ENCODE peak calls at places on chromosomes 12 and 14, in nine cellular contexts. E is tibial nerve, B is body of pancreas, O is uterus, P is PC-3, Q is adipocyte, V is IMR-90, J is lung, D is left ventricle myocardium inferior. A is an unnamed sample.

GRCh38 chr14:34436118-34436905 is 25.7 kb downstream of the SPTSSA start:
- DNase-seq in B (no peak), E (no peak), O (no peak), V (peak), P (peak), J (no peak), D (no peak), Q (peak), A (peak)

GRCh38 chr12:10543499-10543898 is 37.8 kb downstream of the EIF2S3B start:
- DNase-seq in Q (no peak), B (no peak), E (no peak), D (no peak), P (no peak), J (no peak), V (no peak), O (no peak), A (no peak)

GRCh38 chr12:13573698-13574321 is 377.3 kb downstream of the EMP1 start:
- DNase-seq in J (no peak), E (no peak), O (no peak), P (peak), Q (peak), D (no peak), V (peak), B (no peak), A (peak)

GRCh38 chr12:123064356-123064755 is 83.9 kb downstream of the ARL6IP4 start:
- DNase-seq in P (no peak), B (no peak), D (peak), Q (no peak), J (no peak), O (peak), E (no peak), V (no peak), A (no peak)

GRCh38 chr12:3300833-3301401 is 190.1 kb upstream of the PRMT8 start:
- DNase-seq in J (no peak), Q (no peak), O (no peak), P (no peak), V (no peak), D (no peak), B (no peak), E (no peak), A (no peak)

GRCh38 chr12:92546259-92546825 is 156.4 kb upstream of the PLEKHG7 start:
- DNase-seq in D (no peak), V (no peak), B (no peak), P (no peak), E (no peak), J (no peak), Q (no peak), O (no peak), A (no peak)

GRCh38 chr12:118061011-118061875 is at the start of gene WSB2:
- DNase-seq in Q (peak), D (peak), J (peak), E (peak), O (peak), V (peak), B (peak), P (peak), A (peak)

GRCh38 chr12:121961195-121961879 is 42.9 kb downstream of the CFAP251 start:
- DNase-seq in B (no peak), J (no peak), Q (no peak), P (no peak), V (no peak), D (no peak), O (no peak), E (no peak), A (no peak)

GRCh38 chr12:19994970-19995369 is 373.4 kb upstream of the PDE3A start:
- DNase-seq in P (no peak), O (no peak), B (no peak), D (no peak), J (no peak), V (no peak), Q (peak), E (no peak), A (no peak)

GRCh38 chr14:29637406-29637805 is 290.2 kb downstream of the PRKD1 start:
- DNase-seq in V (peak), O (no peak), J (peak), E (peak), P (peak), B (peak), Q (peak), D (peak), A (peak)

GRCh38 chr12:571795-572531 is 91.3 kb downstream of the NINJ2 start:
- DNase-seq in J (no peak), D (peak), O (no peak), B (no peak), Q (no peak), E (no peak), V (no peak), P (peak), A (peak)

GRCh38 chr14:24316597-24316950 is 5.3 kb downstream of the LTB4R start:
- DNase-seq in Q (no peak), P (no peak), B (no peak), V (no peak), D (no peak), E (no peak), O (no peak), J (no peak), A (no peak)

GRCh38 chr12:131825146-131825892 is 2.9 kb upstream of the MMP17 start:
- DNase-seq in D (no peak), V (no peak), E (no peak), Q (peak), P (peak), B (peak), J (no peak), O (no peak), A (peak)

GRCh38 chr12:91133871-91134270 is 22.6 kb upstream of the LUM start:
- DNase-seq in O (no peak), E (no peak), P (no peak), V (peak), Q (peak), D (no peak), J (no peak), B (no peak), A (peak)

GRCh38 chr12:72872488-72872887 is 600.3 kb downstream of the TRHDE start:
- DNase-seq in P (no peak), B (no peak), D (no peak), Q (no peak), E (no peak), V (no peak), J (no peak), O (no peak), A (no peak)

GRCh38 chr14:36952702-36953101 is 219.7 kb downstream of the SLC25A21 start:
- DNase-seq in P (peak), D (no peak), Q (peak), O (no peak), J (no peak), V (peak), E (no peak), B (no peak), A (no peak)

GRCh38 chr14:97900187-97900586 is 1103.0 kb downstream of the VRK1 start:
- DNase-seq in O (no peak), V (no peak), P (no peak), Q (no peak), J (no peak), D (no peak), B (no peak), E (no peak), A (no peak)

GRCh38 chr14:68363841-68364711 is 428.8 kb downstream of the ZFP36L1 start:
- DNase-seq in V (peak), Q (no peak), P (no peak), B (no peak), D (peak), J (no peak), E (no peak), O (peak), A (no peak)

GRCh38 chr14:26281280-26281998 is 316.4 kb downstream of the NOVA1 start:
- DNase-seq in E (no peak), B (no peak), Q (peak), O (no peak), P (peak), J (no peak), D (no peak), V (peak), A (peak)

GRCh38 chr14:75051556-75051899 is 261 bp upstream of the MLH3 start:
- DNase-seq in Q (no peak), V (no peak), D (no peak), E (no peak), P (no peak), O (no peak), B (no peak), J (no peak), A (no peak)

GRCh38 chr12:19288603-19289244 is 150.6 kb upstream of the AEBP2 start:
- DNase-seq in J (no peak), B (no peak), E (no peak), O (no peak), V (peak), D (no peak), Q (peak), P (peak), A (peak)

GRCh38 chr12:76944892-76945291 is 66.1 kb upstream of the CSRP2 start:
- DNase-seq in D (no peak), Q (no peak), B (no peak), E (no peak), P (no peak), J (no peak), V (no peak), O (no peak), A (no peak)

GRCh38 chr12:107571492-107571891 is 114.1 kb upstream of the PWP1 start:
- DNase-seq in Q (no peak), D (no peak), O (no peak), V (no peak), J (no peak), B (no peak), P (no peak), E (no peak), A (no peak)

GRCh38 chr12:77751939-77752338 is 78.8 kb upstream of the NAV3 start:
- DNase-seq in Q (peak), E (no peak), J (no peak), P (peak), O (no peak), B (no peak), D (no peak), V (no peak), A (peak)

GRCh38 chr14:43587183-43587582 is 919.9 kb downstream of the FSCB start:
- DNase-seq in B (no peak), P (no peak), V (no peak), Q (no peak), J (no peak), E (no peak), O (no peak), D (no peak), A (no peak)

GRCh38 chr14:93044601-93045000 is 71.1 kb downstream of the ITPK1 start:
- DNase-seq in Q (no peak), V (no peak), P (no peak), E (no peak), O (no peak), J (no peak), B (no peak), D (no peak), A (no peak)

GRCh38 chr12:55972906-55973597 is 826 bp upstream of the RAB5B start:
- DNase-seq in B (no peak), E (peak), V (peak), P (no peak), D (no peak), Q (no peak), J (no peak), O (no peak), A (no peak)

GRCh38 chr14:64806202-64806861 is 73.4 kb downstream of the SPTB start:
- DNase-seq in J (peak), Q (peak), D (no peak), V (peak), B (peak), E (no peak), O (no peak), P (peak), A (peak)

GRCh38 chr12:132270969-132271754 is 58.2 kb downstream of the GALNT9 start:
- DNase-seq in P (no peak), V (no peak), E (no peak), Q (no peak), D (no peak), B (no peak), J (no peak), O (no peak), A (no peak)

GRCh38 chr12:116273813-116274551 is 3.5 kb downstream of the MED13L start:
- DNase-seq in B (no peak), J (no peak), E (no peak), P (no peak), V (no peak), D (no peak), Q (peak), O (no peak), A (no peak)

GRCh38 chr12:112480931-112481330 is 62.2 kb downstream of the PTPN11 start:
- DNase-seq in V (no peak), Q (no peak), E (no peak), D (no peak), J (no peak), O (no peak), B (no peak), P (no peak), A (no peak)

GRCh38 chr12:124636138-124636968 is 68.9 kb upstream of the NCOR2 start:
- DNase-seq in E (no peak), P (peak), J (no peak), V (peak), O (peak), Q (no peak), B (no peak), D (no peak), A (peak)

GRCh38 chr14:99230271-99231141 is 41.5 kb downstream of the BCL11B start:
- DNase-seq in O (no peak), J (no peak), Q (no peak), E (no peak), B (no peak), D (no peak), V (no peak), P (no peak), A (no peak)

GRCh38 chr14:99232406-99233214 is 39.4 kb downstream of the BCL11B start:
- DNase-seq in D (no peak), O (no peak), B (no peak), Q (no peak), P (no peak), J (no peak), E (no peak), V (no peak), A (no peak)

GRCh38 chr14:99233222-99234035 is 38.6 kb downstream of the BCL11B start:
- DNase-seq in V (no peak), B (no peak), O (no peak), P (no peak), J (no peak), D (no peak), E (no peak), Q (no peak), A (no peak)

GRCh38 chr14:99231181-99231849 is 40.7 kb downstream of the BCL11B start:
- DNase-seq in B (no peak), Q (no peak), P (no peak), J (no peak), V (no peak), E (no peak), D (no peak), O (no peak), A (no peak)

DNA sequence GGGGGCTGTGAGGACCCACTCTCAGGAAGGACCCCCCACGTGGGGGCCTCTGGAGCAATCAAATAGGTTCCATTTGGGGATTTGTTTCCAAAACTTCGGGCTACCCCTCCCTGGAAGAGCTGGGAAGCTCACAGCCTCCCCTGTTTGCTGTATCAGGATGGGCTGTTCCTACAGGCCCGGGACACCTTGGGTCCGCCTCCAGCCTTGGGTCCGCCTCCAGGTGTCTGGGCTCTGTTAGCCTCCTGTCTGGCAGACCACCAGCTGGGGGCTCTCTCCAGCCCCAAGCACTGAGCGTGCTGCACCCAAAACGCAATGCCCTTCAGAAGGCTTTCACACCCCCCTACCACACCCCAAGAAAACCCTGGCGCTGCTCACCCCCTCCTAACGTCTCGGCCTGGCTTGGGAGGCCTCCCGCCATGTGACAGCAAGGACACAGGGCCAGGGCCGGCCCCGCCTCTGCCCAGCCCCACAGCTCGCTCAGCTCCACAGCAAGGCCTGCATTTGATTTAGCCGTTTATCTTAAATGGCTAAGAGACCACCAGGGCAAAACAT is 40.1 kb downstream of the BCL11B start:
- DNase-seq in B (no peak), D (no peak), J (no peak), P (no peak), E (no peak), Q (no peak), O (no peak), V (no peak), A (no peak)
- H3K4me3 ChIP-seq in B (no peak), D (no peak), J (no peak), P (no peak), E (no peak), Q (no peak), O (no peak), V (no peak), A (no peak)

GRCh38 chr12:47940773-47941474 is 22.5 kb upstream of the TMEM106C start:
- DNase-seq in V (no peak), Q (no peak), J (no peak), P (no peak), O (no peak), D (no peak), E (no peak), B (no peak), A (no peak)

GRCh38 chr12:47944685-47945340 is 18.6 kb upstream of the TMEM106C start:
- DNase-seq in D (no peak), J (no peak), O (no peak), E (no peak), Q (no peak), P (peak), B (no peak), V (no peak), A (no peak)

GRCh38 chr12:47941475-47942326 is 21.7 kb upstream of the TMEM106C start:
- DNase-seq in B (no peak), P (no peak), Q (no peak), V (no peak), D (no peak), O (no peak), J (no peak), E (no peak), A (no peak)

GRCh38 chr12:47943492-47944359 is 19.7 kb upstream of the TMEM106C start:
- DNase-seq in J (no peak), E (no peak), B (no peak), V (no peak), O (no peak), P (peak), Q (no peak), D (no peak), A (no peak)

GRCh38 chr12:47942327-47943230 is 20.8 kb upstream of the TMEM106C start:
- DNase-seq in O (no peak), E (no peak), B (peak), Q (no peak), P (no peak), V (no peak), J (no peak), D (no peak), A (no peak)
- H3K4me3 ChIP-seq in O (no peak), E (no peak), B (no peak), Q (no peak), P (no peak), V (no peak), J (no peak), D (no peak), A (no peak)

GRCh38 chr12:114409796-114410520 is 4.0 kb upstream of the TBX5 start:
- DNase-seq in Q (no peak), E (no peak), D (no peak), B (no peak), O (no peak), J (no peak), P (no peak), V (peak), A (peak)
- H3K4me3 ChIP-seq in Q (peak), E (peak), D (peak), B (no peak), O (no peak), J (peak), P (no peak), V (peak), A (peak)

DNA sequence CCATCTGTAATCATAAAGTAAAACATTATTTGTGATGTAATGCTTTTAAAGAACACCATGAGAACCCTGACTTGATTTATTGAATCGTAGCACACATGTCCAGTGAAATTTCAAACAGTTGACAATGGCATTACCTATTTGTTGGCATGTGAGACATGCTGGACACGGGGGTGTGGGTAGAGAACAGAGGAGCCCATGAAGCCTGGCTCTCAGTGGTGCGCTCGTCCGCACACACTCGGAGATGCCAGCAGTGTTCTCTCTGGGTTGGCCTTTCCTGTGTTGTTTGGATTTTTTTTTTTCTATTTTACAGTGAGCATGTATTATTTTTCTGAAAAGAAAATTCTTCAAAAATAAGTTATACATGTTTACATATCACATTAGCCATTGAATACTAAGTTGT is 78.2 kb downstream of the PPP2R5C start:
- DNase-seq in P (no peak), Q (no peak), J (no peak), E (no peak), O (no peak), B (no peak), D (no peak), V (no peak), A (no peak)
- H3K4me3 ChIP-seq in P (no peak), Q (no peak), J (no peak), E (no peak), O (no peak), B (no peak), D (no peak), V (no peak), A (no peak)

GRCh38 chr14:104863923-104864266 is 1.2 kb upstream of the CEP170B start:
- DNase-seq in B (no peak), V (no peak), Q (no peak), J (no peak), E (no peak), P (no peak), O (no peak), D (no peak), A (no peak)
- H3K4me3 ChIP-seq in B (peak), V (no peak), Q (no peak), J (peak), E (no peak), P (peak), O (no peak), D (peak), A (no peak)

GRCh38 chr14:47240755-47241437 is 434.5 kb downstream of the MDGA2 start:
- DNase-seq in O (no peak), D (no peak), Q (no peak), B (no peak), P (no peak), E (no peak), J (no peak), V (no peak), A (no peak)

GRCh38 chr14:47235619-47236018 is 439.8 kb downstream of the MDGA2 start:
- DNase-seq in D (no peak), P (no peak), Q (no peak), B (no peak), V (no peak), J (no peak), E (no peak), O (no peak), A (no peak)
- H3K4me3 ChIP-seq in D (no peak), P (no peak), Q (no peak), B (no peak), V (no peak), J (no peak), E (no peak), O (no peak), A (no peak)

DNA sequence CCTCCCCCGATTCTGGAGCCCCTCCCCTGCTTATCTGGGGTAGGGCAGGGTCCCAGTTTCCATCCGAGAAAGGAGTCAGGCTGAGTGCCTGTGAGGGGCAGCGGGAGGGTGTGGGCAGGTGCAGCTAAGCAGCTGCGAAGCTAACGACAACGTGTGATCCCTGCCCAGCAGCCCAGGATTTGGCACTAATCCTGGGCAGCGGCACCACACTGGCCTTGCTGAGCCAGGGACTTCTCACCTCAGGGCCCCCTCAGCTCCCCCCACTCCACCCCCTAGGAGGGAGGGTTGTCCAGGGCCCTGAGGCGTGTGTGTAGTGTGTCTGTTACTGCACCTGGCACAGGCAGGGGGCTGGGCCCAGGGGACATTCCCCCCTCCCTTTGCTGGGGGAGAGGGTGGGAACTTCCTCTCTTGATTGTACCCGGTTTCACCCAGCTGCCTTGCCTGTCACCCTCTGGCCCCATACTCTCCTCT is 1.8 kb downstream of the SMIM41 start:
- DNase-seq in O (no peak), D (no peak), Q (no peak), B (no peak), V (no peak), J (no peak), E (no peak), P (no peak), A (no peak)
- H3K4me3 ChIP-seq in O (no peak), D (peak), Q (no peak), B (no peak), V (no peak), J (no peak), E (peak), P (no peak), A (no peak)

DNA sequence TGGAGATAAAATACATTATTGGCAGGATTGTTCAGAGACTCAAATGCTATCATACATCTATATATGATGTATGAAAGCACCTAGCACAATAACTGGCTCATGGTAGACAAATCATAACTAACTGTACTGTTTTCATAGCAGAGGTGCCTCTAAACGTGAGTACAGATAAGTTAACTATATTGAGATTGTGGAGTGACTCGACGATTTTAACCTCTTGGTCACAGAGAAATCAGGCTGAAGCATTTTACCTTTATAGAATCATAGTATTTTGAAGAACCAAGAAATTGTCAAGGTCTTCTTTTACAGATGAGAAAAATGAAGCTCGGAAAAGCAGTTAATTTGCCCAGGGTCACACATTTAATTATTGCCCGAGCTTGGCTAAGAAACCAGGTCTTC is 666 bp upstream of the DERA start:
- DNase-seq in J (no peak), P (no peak), Q (no peak), O (no peak), D (no peak), B (no peak), V (no peak), E (no peak), A (no peak)
- H3K4me3 ChIP-seq in J (no peak), P (peak), Q (peak), O (peak), D (peak), B (no peak), V (peak), E (peak), A (no peak)